ENCODE peak calls at places on chromosomes 16 and 17, in nine cellular contexts. One of them, this sample, is unnamed.

GRCh38 chr17:72219136-72219823 is 98.5 kb downstream of the SOX9 start:
- DNase-seq in endothelial cell of umbilical vein: no peak
- DNase-seq in fibroblast of mammary gland: no peak
- DNase-seq in AG04450: no peak
- DNase-seq in fibroblast of lung: no peak
- DNase-seq in CD8-positive, alpha-beta T cell: no peak
- DNase-seq in cardiac muscle cell: peak
- DNase-seq in fibroblast of pulmonary artery: no peak
- DNase-seq in psoas muscle: no peak
- DNase-seq in this sample: no peak

GRCh38 chr17:48054238-48055185 is 6.4 kb downstream of the NFE2L1 start:
- DNase-seq in cardiac muscle cell: peak
- DNase-seq in endothelial cell of umbilical vein: no peak
- DNase-seq in fibroblast of lung: peak
- DNase-seq in fibroblast of pulmonary artery: peak
- DNase-seq in fibroblast of mammary gland: peak
- DNase-seq in psoas muscle: peak
- DNase-seq in AG04450: no peak
- DNase-seq in CD8-positive, alpha-beta T cell: no peak
- DNase-seq in this sample: peak

GRCh38 chr16:1287982-1288670 is 21.3 kb upstream of the UBE2I start:
- DNase-seq in CD8-positive, alpha-beta T cell: no peak
- DNase-seq in fibroblast of lung: no peak
- DNase-seq in psoas muscle: no peak
- DNase-seq in cardiac muscle cell: peak
- DNase-seq in fibroblast of pulmonary artery: no peak
- DNase-seq in AG04450: no peak
- DNase-seq in endothelial cell of umbilical vein: no peak
- DNase-seq in fibroblast of mammary gland: no peak
- DNase-seq in this sample: peak

GRCh38 chr17:15092762-15093161 is 172.4 kb downstream of the PMP22 start:
- DNase-seq in CD8-positive, alpha-beta T cell: no peak
- DNase-seq in cardiac muscle cell: no peak
- DNase-seq in psoas muscle: no peak
- DNase-seq in endothelial cell of umbilical vein: no peak
- DNase-seq in fibroblast of pulmonary artery: peak
- DNase-seq in fibroblast of lung: peak
- DNase-seq in AG04450: no peak
- DNase-seq in fibroblast of mammary gland: peak
- DNase-seq in this sample: peak

GRCh38 chr17:31835984-31836383 is 23.1 kb downstream of the COPRS start:
- DNase-seq in AG04450: no peak
- DNase-seq in fibroblast of pulmonary artery: no peak
- DNase-seq in cardiac muscle cell: no peak
- DNase-seq in CD8-positive, alpha-beta T cell: no peak
- DNase-seq in endothelial cell of umbilical vein: no peak
- DNase-seq in fibroblast of lung: no peak
- DNase-seq in psoas muscle: no peak
- DNase-seq in fibroblast of mammary gland: peak
- DNase-seq in this sample: no peak

GRCh38 chr16:67734731-67735201 is 15.7 kb upstream of the GFOD2 start:
- DNase-seq in CD8-positive, alpha-beta T cell: no peak
- DNase-seq in fibroblast of pulmonary artery: no peak
- DNase-seq in cardiac muscle cell: no peak
- DNase-seq in fibroblast of mammary gland: no peak
- DNase-seq in AG04450: no peak
- DNase-seq in psoas muscle: no peak
- DNase-seq in endothelial cell of umbilical vein: no peak
- DNase-seq in fibroblast of lung: no peak
- DNase-seq in this sample: no peak

GRCh38 chr16:9383281-9383680 is 291.8 kb downstream of the HAPSTR1 start:
- DNase-seq in endothelial cell of umbilical vein: no peak
- DNase-seq in fibroblast of lung: no peak
- DNase-seq in CD8-positive, alpha-beta T cell: no peak
- DNase-seq in psoas muscle: no peak
- DNase-seq in fibroblast of mammary gland: no peak
- DNase-seq in AG04450: no peak
- DNase-seq in fibroblast of pulmonary artery: no peak
- DNase-seq in cardiac muscle cell: no peak
- DNase-seq in this sample: no peak

GRCh38 chr17:9802294-9802693 is 10.9 kb upstream of the DHRS7C start:
- DNase-seq in CD8-positive, alpha-beta T cell: no peak
- DNase-seq in fibroblast of mammary gland: no peak
- DNase-seq in fibroblast of lung: no peak
- DNase-seq in fibroblast of pulmonary artery: no peak
- DNase-seq in psoas muscle: no peak
- DNase-seq in AG04450: no peak
- DNase-seq in cardiac muscle cell: peak
- DNase-seq in endothelial cell of umbilical vein: no peak
- DNase-seq in this sample: no peak

GRCh38 chr17:49379926-49380325 is 17.9 kb upstream of the ZNF652 start:
- DNase-seq in AG04450: no peak
- DNase-seq in psoas muscle: no peak
- DNase-seq in fibroblast of mammary gland: no peak
- DNase-seq in CD8-positive, alpha-beta T cell: no peak
- DNase-seq in fibroblast of lung: no peak
- DNase-seq in cardiac muscle cell: no peak
- DNase-seq in fibroblast of pulmonary artery: no peak
- DNase-seq in endothelial cell of umbilical vein: no peak
- DNase-seq in this sample: no peak

DNA sequence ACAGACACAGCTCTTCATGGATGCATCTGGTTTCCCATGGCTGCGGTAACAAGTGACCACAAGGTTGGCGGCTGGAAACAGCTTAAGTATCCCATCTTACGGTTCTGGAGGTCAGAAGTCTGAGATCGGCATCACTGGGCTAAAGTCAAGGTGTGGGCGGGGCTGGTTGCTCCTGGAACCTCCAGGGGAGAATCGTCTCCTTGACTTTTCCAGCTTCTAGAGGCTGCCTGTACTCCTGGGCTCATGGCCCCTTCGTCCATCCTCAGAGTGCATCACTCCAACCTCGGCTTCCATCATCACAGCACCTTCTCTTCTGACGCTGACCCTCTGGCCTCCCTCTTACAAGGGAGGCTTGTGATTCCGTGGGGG is 12.9 kb upstream of the CRISPLD2 start:
- DNase-seq in psoas muscle: no peak
- DNase-seq in CD8-positive, alpha-beta T cell: no peak
- DNase-seq in fibroblast of lung: no peak
- DNase-seq in fibroblast of mammary gland: no peak
- DNase-seq in endothelial cell of umbilical vein: no peak
- DNase-seq in cardiac muscle cell: no peak
- DNase-seq in AG04450: no peak
- DNase-seq in fibroblast of pulmonary artery: no peak
- DNase-seq in this sample: no peak
- H3K4me3 ChIP-seq in psoas muscle: no peak
- H3K4me3 ChIP-seq in CD8-positive, alpha-beta T cell: no peak
- H3K4me3 ChIP-seq in fibroblast of lung: no peak
- H3K4me3 ChIP-seq in fibroblast of mammary gland: no peak
- H3K4me3 ChIP-seq in endothelial cell of umbilical vein: no peak
- H3K4me3 ChIP-seq in cardiac muscle cell: no peak
- H3K4me3 ChIP-seq in AG04450: no peak
- H3K4me3 ChIP-seq in fibroblast of pulmonary artery: no peak
- H3K4me3 ChIP-seq in this sample: no peak

DNA sequence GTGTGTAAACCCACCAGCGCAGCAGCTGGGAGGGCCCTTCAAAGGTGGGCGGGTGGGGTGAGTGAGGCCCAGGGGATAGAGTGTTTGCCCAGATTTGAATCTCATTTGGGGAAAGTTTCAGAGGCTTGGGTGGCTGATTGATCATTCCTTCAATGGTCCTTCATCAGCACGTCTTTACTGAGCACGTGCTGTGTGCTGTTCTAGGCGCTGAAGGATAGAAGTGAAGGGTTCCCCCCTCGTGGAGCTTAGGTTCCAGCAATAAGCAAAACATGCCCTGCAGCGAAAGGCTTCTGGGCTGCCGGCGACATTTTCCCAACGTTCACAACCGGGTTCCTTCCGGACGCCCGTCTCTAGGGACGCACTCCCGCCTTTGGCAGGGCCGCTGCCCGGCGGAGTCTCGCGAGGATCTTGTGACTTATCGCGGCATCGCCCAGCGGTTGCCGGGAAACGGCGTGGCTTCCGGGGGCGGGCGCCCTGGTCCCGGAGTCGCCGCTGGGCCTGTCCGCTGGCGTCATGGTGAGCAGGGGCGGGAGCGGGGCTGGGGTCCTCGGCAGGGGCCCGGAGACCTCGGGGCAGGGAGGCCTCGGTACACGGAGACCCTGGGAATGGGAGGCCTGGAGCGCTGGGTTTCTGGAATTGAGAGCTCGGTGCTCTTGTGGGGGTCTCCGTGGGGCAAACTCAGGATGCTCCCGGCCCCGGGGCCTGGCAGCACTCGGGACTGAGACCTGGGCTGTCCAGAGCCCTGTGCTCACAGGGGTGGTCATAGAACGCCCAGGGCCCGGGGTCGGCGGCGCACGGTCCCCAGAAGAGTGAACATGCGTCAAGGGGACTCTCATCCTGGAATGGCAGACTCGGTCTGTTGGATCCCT is 3.2 kb upstream of the DBNDD1 start:
- DNase-seq in psoas muscle: peak
- DNase-seq in AG04450: peak
- DNase-seq in endothelial cell of umbilical vein: peak
- DNase-seq in cardiac muscle cell: peak
- DNase-seq in fibroblast of lung: peak
- DNase-seq in CD8-positive, alpha-beta T cell: peak
- DNase-seq in fibroblast of pulmonary artery: peak
- DNase-seq in fibroblast of mammary gland: peak
- DNase-seq in this sample: peak
- TF ChIP-seq CTCF in psoas muscle: no peak
- TF ChIP-seq CTCF in AG04450: no peak
- TF ChIP-seq CTCF in endothelial cell of umbilical vein: no peak
- TF ChIP-seq CTCF in cardiac muscle cell: no peak
- TF ChIP-seq CTCF in fibroblast of lung: no peak
- TF ChIP-seq CTCF in CD8-positive, alpha-beta T cell: no peak
- TF ChIP-seq CTCF in fibroblast of pulmonary artery: no peak
- TF ChIP-seq CTCF in fibroblast of mammary gland: no peak
- TF ChIP-seq CTCF in this sample: no peak

DNA sequence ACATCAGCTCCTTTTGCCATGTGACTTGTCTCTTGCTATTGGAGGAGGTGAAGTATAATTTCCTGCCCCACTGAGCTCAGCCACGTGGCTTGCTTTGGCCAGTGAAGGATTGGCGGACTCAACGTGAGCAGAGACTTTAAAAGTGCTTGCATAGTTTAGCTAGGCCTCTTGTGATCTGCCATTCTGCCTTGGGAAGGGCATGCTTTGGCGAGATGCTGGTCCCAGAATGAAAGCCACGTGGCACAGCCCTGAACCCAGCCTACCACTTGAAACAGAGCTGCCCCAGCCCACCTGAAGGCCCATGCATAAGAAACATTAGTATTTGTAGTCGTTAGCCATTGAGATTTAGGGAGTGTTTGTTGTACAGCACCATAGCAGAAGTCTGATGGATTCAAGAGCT is 148.2 kb downstream of the TMEM132E start:
- DNase-seq in fibroblast of pulmonary artery: no peak
- DNase-seq in cardiac muscle cell: no peak
- DNase-seq in CD8-positive, alpha-beta T cell: no peak
- DNase-seq in fibroblast of lung: no peak
- DNase-seq in endothelial cell of umbilical vein: no peak
- DNase-seq in fibroblast of mammary gland: no peak
- DNase-seq in psoas muscle: no peak
- DNase-seq in AG04450: no peak
- DNase-seq in this sample: no peak
- H3K4me3 ChIP-seq in fibroblast of pulmonary artery: no peak
- H3K4me3 ChIP-seq in cardiac muscle cell: no peak
- H3K4me3 ChIP-seq in CD8-positive, alpha-beta T cell: no peak
- H3K4me3 ChIP-seq in fibroblast of lung: no peak
- H3K4me3 ChIP-seq in endothelial cell of umbilical vein: no peak
- H3K4me3 ChIP-seq in fibroblast of mammary gland: no peak
- H3K4me3 ChIP-seq in psoas muscle: no peak
- H3K4me3 ChIP-seq in AG04450: no peak
- H3K4me3 ChIP-seq in this sample: no peak

GRCh38 chr17:29959658-29960337 is 18.4 kb downstream of the EFCAB5 start:
- DNase-seq in fibroblast of lung: peak
- DNase-seq in fibroblast of mammary gland: peak
- DNase-seq in fibroblast of pulmonary artery: no peak
- DNase-seq in CD8-positive, alpha-beta T cell: no peak
- DNase-seq in cardiac muscle cell: no peak
- DNase-seq in AG04450: no peak
- DNase-seq in psoas muscle: no peak
- DNase-seq in endothelial cell of umbilical vein: no peak
- DNase-seq in this sample: peak

GRCh38 chr17:29956225-29956624 is 14.8 kb downstream of the EFCAB5 start:
- DNase-seq in fibroblast of pulmonary artery: no peak
- DNase-seq in CD8-positive, alpha-beta T cell: no peak
- DNase-seq in cardiac muscle cell: no peak
- DNase-seq in AG04450: no peak
- DNase-seq in endothelial cell of umbilical vein: no peak
- DNase-seq in psoas muscle: no peak
- DNase-seq in fibroblast of mammary gland: no peak
- DNase-seq in fibroblast of lung: no peak
- DNase-seq in this sample: no peak

GRCh38 chr17:29949708-29950107 is 8.3 kb downstream of the EFCAB5 start:
- DNase-seq in cardiac muscle cell: no peak
- DNase-seq in AG04450: no peak
- DNase-seq in endothelial cell of umbilical vein: no peak
- DNase-seq in fibroblast of mammary gland: no peak
- DNase-seq in fibroblast of pulmonary artery: no peak
- DNase-seq in psoas muscle: no peak
- DNase-seq in fibroblast of lung: no peak
- DNase-seq in CD8-positive, alpha-beta T cell: no peak
- DNase-seq in this sample: no peak

GRCh38 chr17:29958947-29959657 is 17.7 kb downstream of the EFCAB5 start:
- DNase-seq in CD8-positive, alpha-beta T cell: no peak
- DNase-seq in fibroblast of pulmonary artery: no peak
- DNase-seq in cardiac muscle cell: no peak
- DNase-seq in AG04450: no peak
- DNase-seq in endothelial cell of umbilical vein: no peak
- DNase-seq in psoas muscle: no peak
- DNase-seq in fibroblast of mammary gland: peak
- DNase-seq in fibroblast of lung: no peak
- DNase-seq in this sample: no peak

DNA sequence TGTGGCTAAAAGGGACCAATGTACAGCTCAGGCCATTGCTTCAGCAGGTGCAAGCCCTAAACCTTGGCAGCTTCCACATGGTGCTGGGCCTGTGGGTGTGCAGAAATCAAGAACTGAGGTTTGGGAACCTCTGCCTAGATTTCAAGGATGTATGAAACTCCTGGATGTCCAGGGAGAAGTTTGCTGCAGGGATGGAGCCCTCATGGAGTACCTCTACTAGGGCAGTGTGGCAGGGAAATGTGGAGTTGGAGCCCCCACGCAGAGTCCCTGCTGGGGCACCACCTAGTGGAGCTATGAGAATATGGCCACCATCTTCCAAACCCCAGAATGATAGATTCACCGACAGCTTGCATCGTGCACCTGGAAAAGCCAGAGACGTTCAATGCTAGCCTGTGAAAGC is 13.0 kb downstream of the EFCAB5 start:
- DNase-seq in CD8-positive, alpha-beta T cell: no peak
- DNase-seq in fibroblast of lung: no peak
- DNase-seq in fibroblast of pulmonary artery: no peak
- DNase-seq in fibroblast of mammary gland: no peak
- DNase-seq in endothelial cell of umbilical vein: no peak
- DNase-seq in AG04450: no peak
- DNase-seq in cardiac muscle cell: no peak
- DNase-seq in psoas muscle: no peak
- DNase-seq in this sample: no peak
- TF ChIP-seq CTCF in CD8-positive, alpha-beta T cell: no peak
- TF ChIP-seq CTCF in fibroblast of lung: no peak
- TF ChIP-seq CTCF in fibroblast of pulmonary artery: peak
- TF ChIP-seq CTCF in fibroblast of mammary gland: peak
- TF ChIP-seq CTCF in endothelial cell of umbilical vein: no peak
- TF ChIP-seq CTCF in AG04450: no peak
- TF ChIP-seq CTCF in cardiac muscle cell: peak
- TF ChIP-seq CTCF in psoas muscle: no peak
- TF ChIP-seq CTCF in this sample: no peak